ENCODE peak calls at places on chromosomes 5 and 9, in nine cellular contexts. One of them, this sample, is unnamed.

GRCh38 chr5:96074460-96075254 is 113.0 kb upstream of the ELL2 start:
- DNase-seq in H9: no peak
- DNase-seq in ureter: no peak
- DNase-seq in foreskin fibroblast: no peak
- DNase-seq in HTR-8/SVneo: no peak
- DNase-seq in activated effector memory CD4-positive, alpha-beta T cell treated with Interleukin-2 at 50 U/mL for 16 hours: no peak
- DNase-seq in activated T-helper 9 cell treated with anti-CD3 and anti-CD28 coated beads, Interleukin-2, amount 50 U/mL, for 16 hours: no peak
- DNase-seq in GM13976: no peak
- DNase-seq in ELR: no peak
- DNase-seq in this sample: no peak

GRCh38 chr5:11483630-11484029 is 420.6 kb downstream of the CTNND2 start:
- DNase-seq in H9: no peak
- DNase-seq in ureter: no peak
- DNase-seq in foreskin fibroblast: no peak
- DNase-seq in HTR-8/SVneo: no peak
- DNase-seq in activated effector memory CD4-positive, alpha-beta T cell treated with Interleukin-2 at 50 U/mL for 16 hours: no peak
- DNase-seq in activated T-helper 9 cell treated with anti-CD3 and anti-CD28 coated beads, Interleukin-2, amount 50 U/mL, for 16 hours: no peak
- DNase-seq in GM13976: no peak
- DNase-seq in ELR: no peak
- DNase-seq in this sample: no peak

GRCh38 chr9:37144762-37145161 is 24.4 kb downstream of the ZCCHC7 start:
- DNase-seq in H9: no peak
- DNase-seq in ureter: no peak
- DNase-seq in foreskin fibroblast: peak; percentile 12
- DNase-seq in HTR-8/SVneo: no peak
- DNase-seq in activated effector memory CD4-positive, alpha-beta T cell treated with Interleukin-2 at 50 U/mL for 16 hours: no peak
- DNase-seq in activated T-helper 9 cell treated with anti-CD3 and anti-CD28 coated beads, Interleukin-2, amount 50 U/mL, for 16 hours: no peak
- DNase-seq in GM13976: no peak
- DNase-seq in ELR: peak; percentile 71
- DNase-seq in this sample: no peak

GRCh38 chr9:134689320-134690181 is 47.9 kb downstream of the COL5A1 start:
- DNase-seq in H9: peak; percentile 84
- DNase-seq in ureter: peak; percentile 72
- DNase-seq in foreskin fibroblast: peak; percentile 61
- DNase-seq in HTR-8/SVneo: no peak
- DNase-seq in activated effector memory CD4-positive, alpha-beta T cell treated with Interleukin-2 at 50 U/mL for 16 hours: no peak
- DNase-seq in activated T-helper 9 cell treated with anti-CD3 and anti-CD28 coated beads, Interleukin-2, amount 50 U/mL, for 16 hours: no peak
- DNase-seq in GM13976: peak; percentile 80
- DNase-seq in ELR: peak; percentile 66
- DNase-seq in this sample: no peak

GRCh38 chr5:26700759-26701384 is 337.5 kb downstream of the CDH9 start:
- DNase-seq in H9: peak; percentile 28
- DNase-seq in ureter: no peak
- DNase-seq in foreskin fibroblast: no peak
- DNase-seq in HTR-8/SVneo: peak; percentile 78
- DNase-seq in activated effector memory CD4-positive, alpha-beta T cell treated with Interleukin-2 at 50 U/mL for 16 hours: no peak
- DNase-seq in activated T-helper 9 cell treated with anti-CD3 and anti-CD28 coated beads, Interleukin-2, amount 50 U/mL, for 16 hours: no peak
- DNase-seq in GM13976: peak; percentile 37
- DNase-seq in ELR: peak; percentile 42
- DNase-seq in this sample: no peak

GRCh38 chr5:145715412-145715811 is 119.7 kb downstream of the PRELID2 start:
- DNase-seq in H9: no peak
- DNase-seq in ureter: no peak
- DNase-seq in foreskin fibroblast: no peak
- DNase-seq in HTR-8/SVneo: no peak
- DNase-seq in activated effector memory CD4-positive, alpha-beta T cell treated with Interleukin-2 at 50 U/mL for 16 hours: no peak
- DNase-seq in activated T-helper 9 cell treated with anti-CD3 and anti-CD28 coated beads, Interleukin-2, amount 50 U/mL, for 16 hours: no peak
- DNase-seq in GM13976: no peak
- DNase-seq in ELR: no peak
- DNase-seq in this sample: no peak

GRCh38 chr9:116115731-116116353 is 37.7 kb upstream of the PAPPA start:
- DNase-seq in H9: no peak
- DNase-seq in ureter: no peak
- DNase-seq in foreskin fibroblast: peak; percentile 60
- DNase-seq in HTR-8/SVneo: no peak
- DNase-seq in activated effector memory CD4-positive, alpha-beta T cell treated with Interleukin-2 at 50 U/mL for 16 hours: no peak
- DNase-seq in activated T-helper 9 cell treated with anti-CD3 and anti-CD28 coated beads, Interleukin-2, amount 50 U/mL, for 16 hours: no peak
- DNase-seq in GM13976: no peak
- DNase-seq in ELR: no peak
- DNase-seq in this sample: no peak

GRCh38 chr9:118761016-118761790 is 608.0 kb downstream of the BRINP1 start:
- DNase-seq in H9: no peak
- DNase-seq in ureter: no peak
- DNase-seq in foreskin fibroblast: no peak
- DNase-seq in HTR-8/SVneo: no peak
- DNase-seq in activated effector memory CD4-positive, alpha-beta T cell treated with Interleukin-2 at 50 U/mL for 16 hours: no peak
- DNase-seq in activated T-helper 9 cell treated with anti-CD3 and anti-CD28 coated beads, Interleukin-2, amount 50 U/mL, for 16 hours: no peak
- DNase-seq in GM13976: no peak
- DNase-seq in ELR: no peak
- DNase-seq in this sample: no peak

GRCh38 chr9:69951411-69951810 is 92.2 kb upstream of the MAMDC2 start:
- DNase-seq in H9: no peak
- DNase-seq in ureter: no peak
- DNase-seq in foreskin fibroblast: no peak
- DNase-seq in HTR-8/SVneo: no peak
- DNase-seq in activated effector memory CD4-positive, alpha-beta T cell treated with Interleukin-2 at 50 U/mL for 16 hours: no peak
- DNase-seq in activated T-helper 9 cell treated with anti-CD3 and anti-CD28 coated beads, Interleukin-2, amount 50 U/mL, for 16 hours: no peak
- DNase-seq in GM13976: no peak
- DNase-seq in ELR: peak; percentile 81
- DNase-seq in this sample: no peak

GRCh38 chr5:137619191-137619870 is 116.6 kb downstream of the KLHL3 start:
- DNase-seq in H9: no peak
- DNase-seq in ureter: peak; percentile 66
- DNase-seq in foreskin fibroblast: peak; percentile 74
- DNase-seq in HTR-8/SVneo: peak; percentile 63
- DNase-seq in activated effector memory CD4-positive, alpha-beta T cell treated with Interleukin-2 at 50 U/mL for 16 hours: no peak
- DNase-seq in activated T-helper 9 cell treated with anti-CD3 and anti-CD28 coated beads, Interleukin-2, amount 50 U/mL, for 16 hours: no peak
- DNase-seq in GM13976: no peak
- DNase-seq in ELR: peak; percentile 93
- DNase-seq in this sample: peak; percentile 93

GRCh38 chr5:174327317-174327864 is 281.9 kb downstream of the NSG2 start:
- DNase-seq in H9: peak; percentile 93
- DNase-seq in ureter: peak; percentile 61
- DNase-seq in foreskin fibroblast: peak; percentile 18
- DNase-seq in HTR-8/SVneo: peak; percentile 85
- DNase-seq in activated effector memory CD4-positive, alpha-beta T cell treated with Interleukin-2 at 50 U/mL for 16 hours: peak; percentile 5
- DNase-seq in activated T-helper 9 cell treated with anti-CD3 and anti-CD28 coated beads, Interleukin-2, amount 50 U/mL, for 16 hours: no peak
- DNase-seq in GM13976: peak; percentile 77
- DNase-seq in ELR: peak; percentile 72
- DNase-seq in this sample: no peak

GRCh38 chr9:127144670-127145458 is 22.4 kb upstream of the ANGPTL2 start:
- DNase-seq in H9: peak; percentile 25
- DNase-seq in ureter: peak; percentile 48
- DNase-seq in foreskin fibroblast: no peak
- DNase-seq in HTR-8/SVneo: no peak
- DNase-seq in activated effector memory CD4-positive, alpha-beta T cell treated with Interleukin-2 at 50 U/mL for 16 hours: no peak
- DNase-seq in activated T-helper 9 cell treated with anti-CD3 and anti-CD28 coated beads, Interleukin-2, amount 50 U/mL, for 16 hours: no peak
- DNase-seq in GM13976: no peak
- DNase-seq in ELR: no peak
- DNase-seq in this sample: no peak

GRCh38 chr9:17130725-17131124 is 4.1 kb upstream of the CNTLN start:
- DNase-seq in H9: no peak
- DNase-seq in ureter: no peak
- DNase-seq in foreskin fibroblast: no peak
- DNase-seq in HTR-8/SVneo: no peak
- DNase-seq in activated effector memory CD4-positive, alpha-beta T cell treated with Interleukin-2 at 50 U/mL for 16 hours: no peak
- DNase-seq in activated T-helper 9 cell treated with anti-CD3 and anti-CD28 coated beads, Interleukin-2, amount 50 U/mL, for 16 hours: no peak
- DNase-seq in GM13976: no peak
- DNase-seq in ELR: no peak
- DNase-seq in this sample: no peak

GRCh38 chr9:111979561-111979960 is 82.9 kb downstream of the UGCG start:
- DNase-seq in H9: no peak
- DNase-seq in ureter: no peak
- DNase-seq in foreskin fibroblast: no peak
- DNase-seq in HTR-8/SVneo: no peak
- DNase-seq in activated effector memory CD4-positive, alpha-beta T cell treated with Interleukin-2 at 50 U/mL for 16 hours: no peak
- DNase-seq in activated T-helper 9 cell treated with anti-CD3 and anti-CD28 coated beads, Interleukin-2, amount 50 U/mL, for 16 hours: no peak
- DNase-seq in GM13976: no peak
- DNase-seq in ELR: no peak
- DNase-seq in this sample: no peak

GRCh38 chr5:84327591-84327990 is 57.1 kb downstream of the EDIL3 start:
- DNase-seq in H9: no peak
- DNase-seq in ureter: no peak
- DNase-seq in foreskin fibroblast: no peak
- DNase-seq in HTR-8/SVneo: no peak
- DNase-seq in activated effector memory CD4-positive, alpha-beta T cell treated with Interleukin-2 at 50 U/mL for 16 hours: no peak
- DNase-seq in activated T-helper 9 cell treated with anti-CD3 and anti-CD28 coated beads, Interleukin-2, amount 50 U/mL, for 16 hours: no peak
- DNase-seq in GM13976: no peak
- DNase-seq in ELR: peak; percentile 4
- DNase-seq in this sample: no peak

GRCh38 chr9:134064711-134065110 is 3.1 kb downstream of the BRD3 start:
- DNase-seq in H9: peak; percentile 36
- DNase-seq in ureter: no peak
- DNase-seq in foreskin fibroblast: no peak
- DNase-seq in HTR-8/SVneo: no peak
- DNase-seq in activated effector memory CD4-positive, alpha-beta T cell treated with Interleukin-2 at 50 U/mL for 16 hours: no peak
- DNase-seq in activated T-helper 9 cell treated with anti-CD3 and anti-CD28 coated beads, Interleukin-2, amount 50 U/mL, for 16 hours: no peak
- DNase-seq in GM13976: no peak
- DNase-seq in ELR: no peak
- DNase-seq in this sample: no peak

GRCh38 chr9:27125030-27125429 is 16.0 kb downstream of the TEK start:
- DNase-seq in H9: no peak
- DNase-seq in ureter: peak; percentile 52
- DNase-seq in foreskin fibroblast: peak; percentile 8
- DNase-seq in HTR-8/SVneo: peak; percentile 24
- DNase-seq in activated effector memory CD4-positive, alpha-beta T cell treated with Interleukin-2 at 50 U/mL for 16 hours: no peak
- DNase-seq in activated T-helper 9 cell treated with anti-CD3 and anti-CD28 coated beads, Interleukin-2, amount 50 U/mL, for 16 hours: no peak
- DNase-seq in GM13976: no peak
- DNase-seq in ELR: peak; percentile 88
- DNase-seq in this sample: no peak

GRCh38 chr9:128810873-128811272 is 7.4 kb upstream of the ENDOG start:
- DNase-seq in H9: no peak
- DNase-seq in ureter: no peak
- DNase-seq in foreskin fibroblast: no peak
- DNase-seq in HTR-8/SVneo: no peak
- DNase-seq in activated effector memory CD4-positive, alpha-beta T cell treated with Interleukin-2 at 50 U/mL for 16 hours: no peak
- DNase-seq in activated T-helper 9 cell treated with anti-CD3 and anti-CD28 coated beads, Interleukin-2, amount 50 U/mL, for 16 hours: no peak
- DNase-seq in GM13976: no peak
- DNase-seq in ELR: no peak
- DNase-seq in this sample: no peak

GRCh38 chr5:45508155-45508554 is 188.0 kb downstream of the HCN1 start:
- DNase-seq in H9: no peak
- DNase-seq in ureter: no peak
- DNase-seq in foreskin fibroblast: no peak
- DNase-seq in HTR-8/SVneo: no peak
- DNase-seq in activated effector memory CD4-positive, alpha-beta T cell treated with Interleukin-2 at 50 U/mL for 16 hours: no peak
- DNase-seq in activated T-helper 9 cell treated with anti-CD3 and anti-CD28 coated beads, Interleukin-2, amount 50 U/mL, for 16 hours: no peak
- DNase-seq in GM13976: no peak
- DNase-seq in ELR: no peak
- DNase-seq in this sample: no peak

This sample was measured in cerebellar nuclear complex.